ENCODE peak calls at places on chromosome 19, in four cellular contexts. D is cardiac muscle cell; T is CD4-positive, alpha-beta T cell; W is lower leg skin. H is an unnamed sample.

GRCh38 chr19:23996549-23996948 is 81.9 kb downstream of the ZNF726 start:
- DNase-seq in D (no peak), T (no peak), W (no peak), H (no peak)

GRCh38 chr19:45623984-45624383 is 15.2 kb downstream of the EML2 start:
- DNase-seq in D (no peak), T (no peak), W (no peak), H (no peak)

GRCh38 chr19:31974290-31974689 is 371.1 kb upstream of the ZNF507 start:
- DNase-seq in D (no peak), T (no peak), W (peak), H (no peak)

GRCh38 chr19:50058425-50058824 is 32.6 kb downstream of the ZNF473 start:
- DNase-seq in D (no peak), T (no peak), W (no peak), H (no peak)

GRCh38 chr19:1374250-1374577 is 9.5 kb upstream of the NDUFS7 start:
- DNase-seq in D (no peak), T (no peak), W (no peak), H (no peak)

GRCh38 chr19:29552454-29553280 is 26.9 kb downstream of the VSTM2B start:
- DNase-seq in D (no peak), T (no peak), W (peak), H (no peak)

GRCh38 chr19:36256853-36257511 is 42.1 kb downstream of the ZNF146 start:
- DNase-seq in D (no peak), T (no peak), W (no peak), H (no peak)

GRCh38 chr19:53782698-53783097 is 41.4 kb downstream of the NLRP12 start:
- DNase-seq in D (no peak), T (no peak), W (no peak), H (no peak)

GRCh38 chr19:45863840-45864628 is at the start of gene FOXA3:
- DNase-seq in D (peak), T (peak), W (no peak), H (no peak)

GRCh38 chr19:14979498-14980255 is at the start of gene SLC1A6:
- DNase-seq in D (no peak), T (no peak), W (peak), H (no peak)

GRCh38 chr19:46753420-46754155 is 7.3 kb upstream of the STRN4 start:
- DNase-seq in D (peak), T (peak), W (no peak), H (no peak)

GRCh38 chr19:29675650-29676186 is 10.5 kb downstream of the PLEKHF1 start:
- DNase-seq in D (no peak), T (no peak), W (no peak), H (no peak)

GRCh38 chr19:32129141-32129540 is 216.3 kb upstream of the ZNF507 start:
- DNase-seq in D (no peak), T (no peak), W (no peak), H (no peak)

GRCh38 chr19:37537391-37537947 is 30.7 kb downstream of the ZNF793 start:
- DNase-seq in D (no peak), T (no peak), W (no peak), H (no peak)

GRCh38 chr19:51777570-51778460 is 16.8 kb downstream of the FPR2 start:
- DNase-seq in D (peak), T (peak), W (peak), H (peak)

GRCh38 chr19:12720851-12721655 is 2.7 kb downstream of the TNPO2 start:
- DNase-seq in D (peak), T (no peak), W (no peak), H (no peak)

GRCh38 chr19:4815426-4816387 is 15.8 kb downstream of the TICAM1 start:
- DNase-seq in D (peak), T (peak), W (peak), H (peak)

GRCh38 chr19:3343619-3344502 is 22.5 kb upstream of the NFIC start:
- DNase-seq in D (peak), T (no peak), W (peak), H (no peak)

GRCh38 chr19:43465468-43466120 is at the start of gene LYPD3:
- DNase-seq in D (peak), T (no peak), W (peak), H (no peak)

GRCh38 chr19:52897149-52897935 is at the start of gene ZNF320:
- DNase-seq in D (peak), T (peak), W (peak), H (peak)

GRCh38 chr19:46068345-46069258 is 27.8 kb upstream of the IGFL4 start:
- DNase-seq in D (peak), T (no peak), W (no peak), H (no peak)

GRCh38 chr19:4052114-4052992 is 14.3 kb downstream of the ZBTB7A start:
- DNase-seq in D (peak), T (no peak), W (peak), H (no peak)

GRCh38 chr19:41264581-41265375 is 606 bp downstream of the HNRNPUL1 start:
- DNase-seq in D (peak), T (peak), W (peak), H (peak)

GRCh38 chr19:4140237-4140711 is 13.2 kb upstream of the CREB3L3 start:
- DNase-seq in D (peak), T (no peak), W (no peak), H (no peak)

GRCh38 chr19:31378404-31378803 is 29.2 kb upstream of the TSHZ3 start:
- DNase-seq in D (peak), T (no peak), W (no peak), H (no peak)

GRCh38 chr19:58395220-58395978 is at the start of gene RNF225:
- DNase-seq in D (no peak), T (no peak), W (no peak), H (no peak)

GRCh38 chr19:13838943-13839192 is 38.1 kb upstream of the NANOS3 start:
- DNase-seq in D (no peak), T (no peak), W (peak), H (no peak)

GRCh38 chr19:13841339-13842293 is 35.3 kb upstream of the NANOS3 start:
- DNase-seq in D (peak), T (no peak), W (peak), H (no peak)

GRCh38 chr19:13840751-13841338 is 36.1 kb upstream of the NANOS3 start:
- DNase-seq in D (no peak), T (no peak), W (no peak), H (no peak)

GRCh38 chr19:13839193-13839937 is 37.6 kb upstream of the NANOS3 start:
- DNase-seq in D (peak), T (peak), W (peak), H (no peak)

GRCh38 chr19:13839938-13840750 is 36.8 kb upstream of the NANOS3 start:
- DNase-seq in D (peak), T (no peak), W (peak), H (no peak)
- TF ChIP-seq CTCF in D (no peak), T (no peak), W (no peak), H (no peak)

DNA sequence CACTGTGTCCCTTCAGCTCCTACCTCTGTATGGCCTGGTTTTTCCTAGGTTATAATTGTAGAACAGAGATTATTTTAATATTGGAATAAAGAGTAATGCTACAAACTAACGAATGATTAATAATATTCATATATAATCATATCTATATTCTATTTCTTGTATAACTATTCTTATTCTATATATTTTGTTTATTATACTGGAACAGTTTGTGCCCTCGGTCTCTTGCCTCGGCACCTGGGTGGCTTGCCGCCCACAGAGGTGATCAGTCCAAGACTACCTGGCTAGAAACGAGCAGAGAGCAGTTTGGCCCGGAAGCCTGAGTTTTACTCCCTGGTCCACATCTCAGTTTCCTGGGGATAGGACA is 3.9 kb upstream of the SLC27A1 start:
- DNase-seq in D (no peak), T (no peak), W (no peak), H (no peak)
- TF ChIP-seq CTCF in D (no peak), T (peak), W (no peak), H (no peak)

GRCh38 chr19:55606471-55606787 is 982 bp downstream of the ZNF865 start:
- DNase-seq in D (no peak), T (no peak), W (no peak), H (no peak)
- TF ChIP-seq CTCF in D (no peak), T (no peak), W (no peak), H (no peak)

DNA sequence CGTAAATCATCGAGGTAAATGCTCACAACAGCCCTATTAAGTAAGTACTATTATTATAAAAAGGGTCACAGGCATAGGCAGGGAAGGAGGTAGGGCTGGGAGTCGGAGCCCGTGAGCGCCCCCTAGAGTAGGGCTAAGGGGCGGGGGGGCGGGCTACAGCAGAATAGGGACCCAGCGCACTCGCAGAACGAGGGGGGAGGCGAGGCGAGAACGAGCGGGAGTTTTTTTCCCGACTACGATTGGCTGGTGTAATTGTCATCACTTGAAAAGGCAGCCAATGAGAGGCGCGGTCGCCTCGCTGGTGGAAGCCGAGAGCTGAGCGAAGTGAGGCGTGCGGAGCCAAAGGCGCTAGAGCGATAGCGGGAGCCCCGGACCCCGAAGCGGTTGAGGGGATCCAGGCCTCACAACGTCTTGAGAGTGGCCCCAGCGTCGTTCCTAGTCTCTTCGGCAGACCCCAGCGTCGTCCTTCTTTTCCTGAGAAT is 24.2 kb downstream of the KEAP1 start:
- DNase-seq in D (peak), T (peak), W (peak), H (no peak)
- TF ChIP-seq CTCF in D (peak), T (peak), W (no peak), H (peak)

DNA sequence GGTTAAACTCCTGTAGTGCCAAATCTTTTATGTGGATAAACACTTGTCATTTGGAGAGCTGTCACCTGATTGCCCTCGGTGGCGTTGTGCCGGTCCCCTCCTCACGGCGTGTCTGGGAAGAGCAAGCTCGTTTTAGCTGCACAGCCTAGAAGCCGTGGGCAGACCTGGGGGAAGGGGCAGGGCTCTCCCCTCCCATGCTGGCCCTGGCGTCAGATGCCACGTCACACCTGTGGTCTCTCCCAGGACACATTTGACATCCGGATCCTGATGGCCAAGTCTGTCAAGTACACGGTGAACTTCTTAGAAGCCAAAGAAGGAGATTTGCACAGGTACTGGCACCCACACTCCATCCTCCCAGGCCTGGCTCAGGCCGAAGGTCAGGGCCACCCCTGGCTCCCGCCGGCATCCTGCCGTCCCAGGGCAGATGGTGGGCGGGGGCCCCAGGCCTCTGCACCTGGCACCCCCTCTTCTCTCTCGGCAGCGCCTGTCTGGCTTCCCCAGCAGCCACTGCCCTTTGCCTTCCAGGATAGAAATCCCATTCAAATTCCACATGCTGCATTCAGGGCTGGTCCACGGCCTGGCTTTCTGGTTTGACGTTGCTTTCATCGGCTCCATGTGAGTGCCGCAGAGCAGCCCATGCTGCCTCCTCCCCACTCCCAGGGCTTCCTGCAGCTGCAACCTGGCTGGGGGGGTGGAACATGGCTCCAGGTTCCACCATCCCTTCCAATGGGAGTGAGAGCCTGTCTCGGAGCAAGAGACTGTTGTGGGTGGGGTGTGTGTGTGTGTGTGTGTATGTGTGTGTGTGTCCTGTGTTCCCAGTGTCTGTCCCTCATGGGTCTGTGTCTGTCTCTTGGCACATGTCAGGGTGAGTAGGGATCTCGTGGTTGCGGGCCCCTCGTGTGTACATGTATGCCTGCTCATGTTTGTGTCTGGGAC is 8.8 kb downstream of the YIPF2 start:
- DNase-seq in D (no peak), T (no peak), W (no peak), H (no peak)
- TF ChIP-seq CTCF in D (no peak), T (no peak), W (no peak), H (no peak)

GRCh38 chr19:33472696-33473624 is 48.6 kb downstream of the PEPD start:
- DNase-seq in D (peak), T (no peak), W (peak), H (no peak)
- TF ChIP-seq CTCF in D (no peak), T (no peak), W (no peak), H (no peak)

DNA sequence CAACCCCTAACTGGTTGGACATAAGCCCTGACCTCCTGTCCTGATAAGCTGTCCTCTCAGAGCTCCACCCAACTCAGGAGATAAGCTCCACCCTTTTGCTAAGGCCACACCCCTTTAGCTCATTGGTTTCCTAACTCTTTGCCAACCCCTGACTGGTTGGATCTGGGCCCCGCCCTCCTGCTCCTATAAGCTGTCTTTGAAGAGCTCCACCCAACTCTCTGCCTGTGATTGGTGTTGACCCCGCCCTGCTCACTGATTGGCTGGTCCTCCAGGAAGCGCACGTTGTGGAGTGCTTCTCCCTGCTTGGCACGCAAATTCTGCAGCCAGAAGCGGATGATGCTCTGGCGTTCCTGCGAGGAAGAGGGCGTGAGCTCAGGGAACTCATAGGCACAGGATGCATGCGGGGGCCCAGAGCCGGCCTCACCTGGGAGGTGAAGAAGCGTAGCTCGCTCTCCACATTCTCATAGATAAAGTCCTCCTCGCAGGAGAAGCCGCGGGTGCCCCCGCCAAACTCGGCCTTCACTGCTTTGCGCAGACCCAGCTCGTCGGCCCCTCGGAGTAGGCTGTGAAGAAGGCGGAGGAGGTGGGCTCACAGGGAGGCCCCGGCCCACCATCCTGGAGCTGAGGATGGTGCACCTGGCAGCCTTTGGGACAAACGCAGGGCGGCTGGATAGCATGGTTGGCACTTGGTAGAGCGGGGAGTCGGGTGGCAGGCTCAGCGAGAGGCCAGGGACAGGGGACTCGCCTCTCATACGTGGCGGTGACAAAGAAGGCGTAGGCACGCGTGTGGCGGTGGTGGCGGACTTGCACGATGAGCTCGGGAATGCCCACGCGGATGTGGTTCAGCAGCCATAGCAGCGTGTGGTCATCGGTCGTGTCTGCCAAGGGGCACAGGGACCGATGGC is 1.7 kb downstream of the ANO8 start:
- DNase-seq in D (peak), T (no peak), W (no peak), H (no peak)
- TF ChIP-seq CTCF in D (no peak), T (no peak), W (no peak), H (no peak)